ENCODE peak calls at places on chromosome 10, in five cellular contexts. B is NAMALWA, Y is RWPE1, C is NCI-H2029 treated with DMSO at 0.1 percent for 48 hours, H is mucosa of gallbladder. E is an unnamed sample.

GRCh38 chr10:5105626-5106025 is 11.4 kb downstream of the AKR1C3 start:
- DNase-seq in B (no peak), Y (no peak), C (no peak), H (no peak), E (no peak)

GRCh38 chr10:62166331-62167154 is 102.1 kb downstream of the RTKN2 start:
- DNase-seq in B (peak), Y (no peak), C (no peak), H (peak), E (peak)

GRCh38 chr10:29160110-29160669 is 128.7 kb upstream of the LYZL1 start:
- DNase-seq in B (no peak), Y (peak), C (no peak), H (no peak), E (no peak)

GRCh38 chr10:34995925-34996324 is 94.2 kb downstream of the CUL2 start:
- DNase-seq in B (no peak), Y (no peak), C (no peak), H (no peak), E (no peak)

GRCh38 chr10:132436861-132437410 is 39.9 kb downstream of the PWWP2B start:
- DNase-seq in B (no peak), Y (no peak), C (no peak), H (no peak), E (no peak)

GRCh38 chr10:84227810-84228209 is 2.5 kb upstream of the LRIT2 start:
- DNase-seq in B (no peak), Y (no peak), C (no peak), H (no peak), E (no peak)

GRCh38 chr10:71429304-71429703 is 32.6 kb downstream of the CDH23 start:
- DNase-seq in B (no peak), Y (no peak), C (no peak), H (no peak), E (no peak)

GRCh38 chr10:7715515-7715914 is 12.4 kb downstream of the ITIH2 start:
- DNase-seq in B (no peak), Y (no peak), C (no peak), H (no peak), E (no peak)

GRCh38 chr10:109891105-109891504 is 32.2 kb downstream of the XPNPEP1 start:
- DNase-seq in B (no peak), Y (no peak), C (no peak), H (no peak), E (no peak)

GRCh38 chr10:58064714-58065528 is 202.8 kb downstream of the IPMK start:
- DNase-seq in B (peak), Y (peak), C (peak), H (no peak), E (peak)

GRCh38 chr10:93369588-93370164 is 112.5 kb downstream of the MYOF start:
- DNase-seq in B (no peak), Y (no peak), C (no peak), H (no peak), E (no peak)

GRCh38 chr10:75143353-75143752 is 31.9 kb downstream of the SAMD8 start:
- DNase-seq in B (no peak), Y (peak), C (no peak), H (no peak), E (no peak)

GRCh38 chr10:16049050-16049449 is 188.7 kb upstream of the MINDY3 start:
- DNase-seq in B (peak), Y (no peak), C (no peak), H (no peak), E (no peak)

GRCh38 chr10:30820282-30820991 is 190.9 kb upstream of the LYZL2 start:
- DNase-seq in B (no peak), Y (no peak), C (no peak), H (no peak), E (no peak)

GRCh38 chr10:23341004-23341403 is 3.6 kb downstream of the C10orf67 start:
- DNase-seq in B (peak), Y (no peak), C (no peak), H (no peak), E (no peak)

GRCh38 chr10:104052351-104052885 is 33.3 kb downstream of the COL17A1 start:
- DNase-seq in B (no peak), Y (no peak), C (no peak), H (no peak), E (no peak)

GRCh38 chr10:97922378-97922758 is 72.7 kb downstream of the GOLGA7B start:
- DNase-seq in B (no peak), Y (no peak), C (no peak), H (no peak), E (no peak)

E was measured in MV-4-11.